ENCODE peak calls at places on chromosomes 4 and X, in seven cellular contexts. One of them, this sample, is unnamed.

GRCh38 chrX:23003121-23003520 is 3.4 kb downstream of the DDX53 start:
- DNase-seq in AG04449: peak
- DNase-seq in psoas muscle: no peak
- DNase-seq in lower leg skin: no peak
- DNase-seq in CD4-positive, alpha-beta T cell: no peak
- DNase-seq in choroid plexus epithelial cell: peak
- DNase-seq in neural progenitor cell: no peak
- DNase-seq in this sample: no peak

GRCh38 chr4:66094070-66094469 is 423.8 kb upstream of the EPHA5 start:
- DNase-seq in AG04449: no peak
- DNase-seq in psoas muscle: no peak
- DNase-seq in lower leg skin: no peak
- DNase-seq in CD4-positive, alpha-beta T cell: no peak
- DNase-seq in choroid plexus epithelial cell: no peak
- DNase-seq in neural progenitor cell: no peak
- DNase-seq in this sample: no peak

GRCh38 chrX:65596270-65596669 is 61.7 kb upstream of the LAS1L start:
- DNase-seq in AG04449: no peak
- DNase-seq in psoas muscle: no peak
- DNase-seq in lower leg skin: no peak
- DNase-seq in CD4-positive, alpha-beta T cell: peak
- DNase-seq in choroid plexus epithelial cell: peak
- DNase-seq in neural progenitor cell: no peak
- DNase-seq in this sample: no peak

GRCh38 chr4:107255596-107255995 is 219.5 kb upstream of the DKK2 start:
- DNase-seq in AG04449: no peak
- DNase-seq in psoas muscle: no peak
- DNase-seq in lower leg skin: no peak
- DNase-seq in CD4-positive, alpha-beta T cell: no peak
- DNase-seq in choroid plexus epithelial cell: peak
- DNase-seq in neural progenitor cell: no peak
- DNase-seq in this sample: no peak

GRCh38 chr4:101345271-101345595 is 2.1 kb downstream of the PPP3CA start:
- DNase-seq in AG04449: no peak
- DNase-seq in psoas muscle: no peak
- DNase-seq in lower leg skin: no peak
- DNase-seq in CD4-positive, alpha-beta T cell: no peak
- DNase-seq in choroid plexus epithelial cell: peak
- DNase-seq in neural progenitor cell: no peak
- DNase-seq in this sample: no peak

GRCh38 chr4:123701046-123701445 is 304.5 kb downstream of the SPRY1 start:
- DNase-seq in AG04449: no peak
- DNase-seq in psoas muscle: no peak
- DNase-seq in lower leg skin: no peak
- DNase-seq in CD4-positive, alpha-beta T cell: no peak
- DNase-seq in choroid plexus epithelial cell: peak
- DNase-seq in neural progenitor cell: no peak
- DNase-seq in this sample: no peak

GRCh38 chr4:100983426-100983825 is 363.9 kb downstream of the PPP3CA start:
- DNase-seq in AG04449: no peak
- DNase-seq in psoas muscle: no peak
- DNase-seq in lower leg skin: no peak
- DNase-seq in CD4-positive, alpha-beta T cell: no peak
- DNase-seq in choroid plexus epithelial cell: no peak
- DNase-seq in neural progenitor cell: no peak
- DNase-seq in this sample: no peak

GRCh38 chr4:128162434-128162833 is 101.3 kb downstream of the LARP1B start:
- DNase-seq in AG04449: no peak
- DNase-seq in psoas muscle: no peak
- DNase-seq in lower leg skin: no peak
- DNase-seq in CD4-positive, alpha-beta T cell: no peak
- DNase-seq in choroid plexus epithelial cell: peak
- DNase-seq in neural progenitor cell: no peak
- DNase-seq in this sample: no peak

GRCh38 chrX:15751160-15751819 is 13.2 kb downstream of the CA5B start:
- DNase-seq in AG04449: no peak
- DNase-seq in psoas muscle: no peak
- DNase-seq in lower leg skin: no peak
- DNase-seq in CD4-positive, alpha-beta T cell: no peak
- DNase-seq in choroid plexus epithelial cell: peak
- DNase-seq in neural progenitor cell: no peak
- DNase-seq in this sample: no peak

GRCh38 chr4:69060651-69061308 is 35.5 kb upstream of the UGT2B7 start:
- DNase-seq in AG04449: no peak
- DNase-seq in psoas muscle: no peak
- DNase-seq in lower leg skin: no peak
- DNase-seq in CD4-positive, alpha-beta T cell: no peak
- DNase-seq in choroid plexus epithelial cell: peak
- DNase-seq in neural progenitor cell: peak
- DNase-seq in this sample: no peak

GRCh38 chrX:136246201-136246600 is 5.0 kb downstream of the MAP7D3 start:
- DNase-seq in AG04449: no peak
- DNase-seq in psoas muscle: no peak
- DNase-seq in lower leg skin: no peak
- DNase-seq in CD4-positive, alpha-beta T cell: no peak
- DNase-seq in choroid plexus epithelial cell: no peak
- DNase-seq in neural progenitor cell: no peak
- DNase-seq in this sample: no peak

GRCh38 chrX:2967584-2967983 is 38.4 kb upstream of the ARSD start:
- DNase-seq in AG04449: no peak
- DNase-seq in psoas muscle: no peak
- DNase-seq in lower leg skin: no peak
- DNase-seq in CD4-positive, alpha-beta T cell: no peak
- DNase-seq in choroid plexus epithelial cell: no peak
- DNase-seq in neural progenitor cell: no peak
- DNase-seq in this sample: no peak

GRCh38 chr4:26323807-26324206 is 3.0 kb downstream of the RBPJ start:
- DNase-seq in AG04449: no peak
- DNase-seq in psoas muscle: no peak
- DNase-seq in lower leg skin: no peak
- DNase-seq in CD4-positive, alpha-beta T cell: no peak
- DNase-seq in choroid plexus epithelial cell: peak
- DNase-seq in neural progenitor cell: no peak
- DNase-seq in this sample: no peak
- TF ChIP-seq CTCF in AG04449: no peak
- TF ChIP-seq CTCF in psoas muscle: no peak
- TF ChIP-seq CTCF in lower leg skin: no peak
- TF ChIP-seq CTCF in CD4-positive, alpha-beta T cell: no peak
- TF ChIP-seq CTCF in choroid plexus epithelial cell: peak
- TF ChIP-seq CTCF in neural progenitor cell: no peak
- TF ChIP-seq CTCF in this sample: no peak

GRCh38 chrX:101388604-101389003 is 2.2 kb upstream of the RPL36A start:
- DNase-seq in AG04449: no peak
- DNase-seq in psoas muscle: no peak
- DNase-seq in lower leg skin: no peak
- DNase-seq in CD4-positive, alpha-beta T cell: no peak
- DNase-seq in choroid plexus epithelial cell: no peak
- DNase-seq in neural progenitor cell: no peak
- DNase-seq in this sample: no peak

GRCh38 chrX:101391831-101392230 is 1.0 kb downstream of the RPL36A start:
- DNase-seq in AG04449: no peak
- DNase-seq in psoas muscle: no peak
- DNase-seq in lower leg skin: no peak
- DNase-seq in CD4-positive, alpha-beta T cell: no peak
- DNase-seq in choroid plexus epithelial cell: no peak
- DNase-seq in neural progenitor cell: no peak
- DNase-seq in this sample: no peak

GRCh38 chrX:101393530-101394305 is 2.9 kb downstream of the RPL36A start:
- DNase-seq in AG04449: no peak
- DNase-seq in psoas muscle: no peak
- DNase-seq in lower leg skin: no peak
- DNase-seq in CD4-positive, alpha-beta T cell: no peak
- DNase-seq in choroid plexus epithelial cell: no peak
- DNase-seq in neural progenitor cell: no peak
- DNase-seq in this sample: no peak

GRCh38 chrX:101394372-101394771 is 3.6 kb downstream of the RPL36A start:
- DNase-seq in AG04449: no peak
- DNase-seq in psoas muscle: no peak
- DNase-seq in lower leg skin: no peak
- DNase-seq in CD4-positive, alpha-beta T cell: no peak
- DNase-seq in choroid plexus epithelial cell: no peak
- DNase-seq in neural progenitor cell: no peak
- DNase-seq in this sample: no peak

DNA sequence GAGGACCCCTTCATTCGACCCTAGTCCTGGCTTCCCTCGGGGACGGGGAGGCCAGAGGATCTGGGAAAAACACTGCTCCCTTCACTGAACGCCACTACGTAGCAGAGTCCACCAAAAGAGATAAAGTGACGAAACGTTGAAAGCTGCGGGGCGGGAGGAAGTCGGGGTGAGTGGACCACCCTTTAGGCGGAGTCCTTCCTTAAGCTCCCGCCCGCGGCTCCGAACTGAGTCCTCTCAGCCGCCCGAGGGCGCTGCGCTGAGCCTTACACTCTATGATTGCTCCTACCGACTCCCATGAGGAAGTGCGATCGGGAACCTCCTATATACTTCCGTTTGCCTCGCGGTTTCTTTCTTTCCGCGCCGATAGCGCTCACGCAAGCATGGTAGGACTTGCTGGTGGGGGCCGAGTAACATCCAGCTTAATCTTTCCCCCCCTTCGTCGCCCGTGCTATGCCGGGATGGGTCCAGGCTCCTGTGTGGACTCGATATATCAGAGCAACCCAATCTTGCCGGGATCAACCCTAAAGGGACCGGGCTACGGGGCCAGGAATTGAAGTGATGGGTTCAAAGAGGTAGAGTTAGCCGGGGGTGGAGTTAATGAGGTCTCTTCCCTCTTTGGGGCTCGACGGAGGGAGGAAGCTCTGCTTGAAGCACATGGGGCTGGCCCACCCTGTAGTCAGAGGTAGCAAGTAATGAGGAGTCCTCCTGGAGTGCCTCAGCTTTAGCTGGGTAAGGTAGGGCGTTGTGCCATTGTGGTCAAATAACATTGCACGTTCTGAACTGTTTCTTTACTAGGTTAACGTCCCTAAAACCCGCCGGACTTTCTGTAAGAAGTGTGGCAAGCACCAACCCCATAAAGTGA is at the start of gene RPL36A:
- DNase-seq in AG04449: peak
- DNase-seq in psoas muscle: peak
- DNase-seq in lower leg skin: peak
- DNase-seq in CD4-positive, alpha-beta T cell: peak
- DNase-seq in choroid plexus epithelial cell: peak
- DNase-seq in neural progenitor cell: peak
- DNase-seq in this sample: peak
- TF ChIP-seq CTCF in AG04449: peak
- TF ChIP-seq CTCF in psoas muscle: peak
- TF ChIP-seq CTCF in lower leg skin: no peak
- TF ChIP-seq CTCF in CD4-positive, alpha-beta T cell: peak
- TF ChIP-seq CTCF in choroid plexus epithelial cell: peak
- TF ChIP-seq CTCF in neural progenitor cell: peak
- TF ChIP-seq CTCF in this sample: peak

DNA sequence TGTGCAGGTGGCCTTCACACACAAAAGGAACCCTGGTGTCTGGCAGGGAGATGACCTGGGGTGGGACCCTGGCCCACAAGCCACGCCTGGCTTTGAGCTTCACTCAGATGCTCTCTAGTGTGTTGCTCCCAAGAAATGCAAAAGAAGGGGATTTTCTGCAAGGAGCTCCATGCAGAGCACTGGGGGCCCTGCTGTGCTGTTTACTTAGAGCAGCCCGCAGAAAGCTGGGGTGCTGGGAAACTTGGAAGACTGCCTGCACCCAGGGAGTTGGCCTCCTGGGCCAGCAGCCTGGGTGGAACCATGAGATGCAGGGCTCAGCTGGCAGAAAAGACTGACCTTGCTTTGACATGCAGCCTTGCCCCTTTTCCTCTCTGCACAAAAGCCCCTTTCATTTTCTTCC is 613.1 kb downstream of the BCOR start:
- DNase-seq in AG04449: no peak
- DNase-seq in psoas muscle: no peak
- DNase-seq in lower leg skin: no peak
- DNase-seq in CD4-positive, alpha-beta T cell: no peak
- DNase-seq in choroid plexus epithelial cell: peak
- DNase-seq in neural progenitor cell: no peak
- DNase-seq in this sample: no peak
- TF ChIP-seq CTCF in AG04449: no peak
- TF ChIP-seq CTCF in psoas muscle: no peak
- TF ChIP-seq CTCF in lower leg skin: no peak
- TF ChIP-seq CTCF in CD4-positive, alpha-beta T cell: no peak
- TF ChIP-seq CTCF in choroid plexus epithelial cell: no peak
- TF ChIP-seq CTCF in neural progenitor cell: no peak
- TF ChIP-seq CTCF in this sample: no peak

DNA sequence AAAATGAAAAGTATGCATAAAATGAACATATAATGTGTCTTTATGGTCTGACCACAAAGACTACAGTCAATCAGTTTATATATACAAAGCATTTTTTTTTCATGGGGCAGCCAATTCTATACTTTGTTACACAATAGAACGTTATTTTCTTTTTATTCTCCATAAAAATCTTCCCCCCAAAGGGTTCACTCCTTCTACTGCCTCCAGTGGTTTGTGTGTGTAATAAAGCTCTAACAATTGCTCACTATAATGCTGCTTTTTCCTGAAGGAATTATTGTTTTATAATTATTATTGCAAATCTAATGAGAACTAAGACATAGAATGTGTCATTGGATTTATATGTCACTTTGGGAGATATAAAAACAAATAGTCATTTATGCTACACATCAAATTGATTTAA is 664.1 kb upstream of the PABPC4L start:
- DNase-seq in AG04449: no peak
- DNase-seq in psoas muscle: no peak
- DNase-seq in lower leg skin: no peak
- DNase-seq in CD4-positive, alpha-beta T cell: no peak
- DNase-seq in choroid plexus epithelial cell: no peak
- DNase-seq in neural progenitor cell: no peak
- DNase-seq in this sample: no peak
- TF ChIP-seq CTCF in AG04449: no peak
- TF ChIP-seq CTCF in psoas muscle: no peak
- TF ChIP-seq CTCF in lower leg skin: no peak
- TF ChIP-seq CTCF in CD4-positive, alpha-beta T cell: no peak
- TF ChIP-seq CTCF in choroid plexus epithelial cell: no peak
- TF ChIP-seq CTCF in neural progenitor cell: peak
- TF ChIP-seq CTCF in this sample: no peak

GRCh38 chr4:140372607-140373327 is 679 bp upstream of the SCOC start:
- DNase-seq in AG04449: no peak
- DNase-seq in psoas muscle: no peak
- DNase-seq in lower leg skin: no peak
- DNase-seq in CD4-positive, alpha-beta T cell: peak
- DNase-seq in choroid plexus epithelial cell: peak
- DNase-seq in neural progenitor cell: peak
- DNase-seq in this sample: no peak
- TF ChIP-seq CTCF in AG04449: no peak
- TF ChIP-seq CTCF in psoas muscle: peak
- TF ChIP-seq CTCF in lower leg skin: no peak
- TF ChIP-seq CTCF in CD4-positive, alpha-beta T cell: peak
- TF ChIP-seq CTCF in choroid plexus epithelial cell: peak
- TF ChIP-seq CTCF in neural progenitor cell: peak
- TF ChIP-seq CTCF in this sample: peak